ENCODE peak calls at places on chromosomes 4 and X, in five cellular contexts. S is cardiac fibroblast; V is neural crest cell; H is GM23338; X is CD8-positive, alpha-beta T cell. D is an unnamed sample.

GRCh38 chrX:1118572-1119199 is 93.8 kb downstream of the CRLF2 start:
- DNase-seq in V (no peak), H (no peak), X (no peak), S (no peak), D (no peak)

GRCh38 chr4:171715973-171716372 is 97.2 kb upstream of the GALNTL6 start:
- DNase-seq in X (no peak), V (no peak), H (no peak), S (no peak), D (no peak)

GRCh38 chr4:14361084-14361483 is 641.2 kb upstream of the CPEB2 start:
- DNase-seq in H (no peak), X (no peak), S (no peak), V (no peak), D (no peak)

GRCh38 chr4:128787509-128788311 is 21.8 kb upstream of the JADE1 start:
- DNase-seq in V (no peak), H (no peak), S (no peak), X (no peak), D (peak)

GRCh38 chr4:139606600-139607301 is 50.7 kb upstream of the SETD7 start:
- DNase-seq in X (no peak), H (no peak), S (peak), V (no peak), D (peak)

GRCh38 chrX:71650333-71650969 is 16.9 kb upstream of the LOC101059915 start:
- DNase-seq in X (peak), H (no peak), S (peak), V (no peak), D (no peak)

GRCh38 chr4:21013501-21013900 is 313.2 kb downstream of the PACRGL start:
- DNase-seq in X (no peak), H (no peak), V (no peak), S (no peak), D (no peak)

GRCh38 chr4:113810906-113811305 is 49.4 kb upstream of the CAMK2D start:
- DNase-seq in X (no peak), V (no peak), S (peak), H (no peak), D (peak)

GRCh38 chr4:168309781-168310180 is 8.8 kb downstream of the DDX60 start:
- DNase-seq in H (peak), V (no peak), X (no peak), S (no peak), D (no peak)

GRCh38 chr4:100190643-100191600 is 654 bp upstream of the DDIT4L start:
- DNase-seq in V (peak), S (peak), X (no peak), H (peak), D (peak)

GRCh38 chrX:146854281-146854680 is 39.7 kb upstream of the CXorf51A start:
- DNase-seq in V (no peak), S (no peak), X (no peak), H (no peak), D (no peak)

GRCh38 chrX:968391-968790 is 244.1 kb downstream of the CRLF2 start:
- DNase-seq in S (no peak), V (no peak), X (no peak), H (no peak), D (no peak)

GRCh38 chr4:171629737-171630136 is 183.5 kb upstream of the GALNTL6 start:
- DNase-seq in H (peak), V (no peak), X (no peak), S (no peak), D (no peak)

GRCh38 chr4:152536545-152537182 is 772 bp upstream of the FBXW7 start:
- DNase-seq in S (peak), V (no peak), H (peak), X (peak), D (peak)

GRCh38 chr4:164937576-164938270 is 39.7 kb downstream of the TRIM61 start:
- DNase-seq in V (no peak), X (no peak), S (peak), H (peak), D (peak)

GRCh38 chr4:53702334-53703266 is 111.3 kb upstream of the LNX1 start:
- DNase-seq in S (peak), X (no peak), V (peak), H (peak), D (peak)

GRCh38 chr4:180539284-180539683 is 1703.9 kb upstream of the TENM3 start:
- DNase-seq in X (no peak), S (no peak), H (no peak), V (no peak), D (no peak)

GRCh38 chr4:80201326-80202151 is 4.2 kb downstream of the PRDM8 start:
- DNase-seq in S (peak), V (no peak), H (peak), X (peak), D (peak)

GRCh38 chrX:68839771-68840170 is 10.9 kb downstream of the EFNB1 start:
- DNase-seq in S (no peak), X (no peak), V (no peak), H (no peak), D (no peak)

GRCh38 chr4:173609158-173609557 is 79.1 kb upstream of the HAND2 start:
- DNase-seq in H (no peak), X (no peak), V (no peak), S (no peak), D (no peak)

GRCh38 chrX:133561251-133561650 is 146.0 kb upstream of the GPC4 start:
- DNase-seq in X (no peak), V (no peak), H (no peak), S (no peak), D (no peak)

GRCh38 chr4:88672987-88673386 is 24.6 kb downstream of the NAP1L5 start:
- DNase-seq in H (peak), S (peak), V (peak), X (peak), D (peak)

GRCh38 chr4:26858035-26858918 is 2.4 kb upstream of the STIM2 start:
- DNase-seq in S (no peak), X (no peak), V (no peak), H (no peak), D (no peak)

GRCh38 chr4:183171484-183172267 is 72.6 kb downstream of the WWC2 start:
- DNase-seq in S (peak), V (no peak), X (no peak), H (no peak), D (peak)

GRCh38 chr4:33831667-33832066 is 2412.6 kb downstream of the ARAP2 start:
- DNase-seq in X (no peak), H (no peak), S (peak), V (no peak), D (peak)

GRCh38 chrX:20515841-20516461 is 249.2 kb upstream of the RPS6KA3 start:
- DNase-seq in H (no peak), X (no peak), S (peak), V (no peak), D (peak)

GRCh38 chrX:24226176-24226575 is 76.6 kb downstream of the ZFX start:
- DNase-seq in X (no peak), H (no peak), S (no peak), V (no peak), D (no peak)

GRCh38 chr4:129821963-129822362 is 726.0 kb downstream of the C4orf33 start:
- DNase-seq in V (no peak), H (no peak), X (no peak), S (no peak), D (peak)

GRCh38 chrX:56397636-56398035 is 165.5 kb downstream of the KLF8 start:
- DNase-seq in V (no peak), H (no peak), S (no peak), X (no peak), D (no peak)

GRCh38 chrX:96480081-96480480 is 204.6 kb upstream of the DIAPH2 start:
- DNase-seq in S (peak), X (no peak), V (no peak), H (no peak), D (peak)

GRCh38 chr4:125097729-125098128 is 217.0 kb upstream of the FAT4 start:
- DNase-seq in X (no peak), V (no peak), H (no peak), S (no peak), D (no peak)

GRCh38 chr4:150038335-150039076 is 39.7 kb upstream of the DCLK2 start:
- DNase-seq in H (no peak), S (no peak), X (no peak), V (no peak), D (no peak)

GRCh38 chr4:33882246-33882990 is 2361.9 kb downstream of the ARAP2 start:
- DNase-seq in H (no peak), S (peak), X (no peak), V (no peak), D (peak)

GRCh38 chrX:91039777-91040176 is 394.9 kb upstream of the PABPC5 start:
- DNase-seq in H (no peak), V (no peak), S (no peak), X (no peak), D (no peak)

GRCh38 chrX:12673487-12673886 is 117.7 kb upstream of the PRPS2 start:
- DNase-seq in H (no peak), X (no peak), S (peak), V (no peak), D (no peak)

GRCh38 chr4:85445058-85445639 is 29.8 kb upstream of the ARHGAP24 start:
- DNase-seq in S (no peak), X (no peak), V (no peak), H (no peak), D (no peak)

GRCh38 chr4:185219551-185220344 is 10.3 kb downstream of the SNX25 start:
- DNase-seq in H (no peak), V (no peak), X (no peak), S (peak), D (peak)

DNA sequence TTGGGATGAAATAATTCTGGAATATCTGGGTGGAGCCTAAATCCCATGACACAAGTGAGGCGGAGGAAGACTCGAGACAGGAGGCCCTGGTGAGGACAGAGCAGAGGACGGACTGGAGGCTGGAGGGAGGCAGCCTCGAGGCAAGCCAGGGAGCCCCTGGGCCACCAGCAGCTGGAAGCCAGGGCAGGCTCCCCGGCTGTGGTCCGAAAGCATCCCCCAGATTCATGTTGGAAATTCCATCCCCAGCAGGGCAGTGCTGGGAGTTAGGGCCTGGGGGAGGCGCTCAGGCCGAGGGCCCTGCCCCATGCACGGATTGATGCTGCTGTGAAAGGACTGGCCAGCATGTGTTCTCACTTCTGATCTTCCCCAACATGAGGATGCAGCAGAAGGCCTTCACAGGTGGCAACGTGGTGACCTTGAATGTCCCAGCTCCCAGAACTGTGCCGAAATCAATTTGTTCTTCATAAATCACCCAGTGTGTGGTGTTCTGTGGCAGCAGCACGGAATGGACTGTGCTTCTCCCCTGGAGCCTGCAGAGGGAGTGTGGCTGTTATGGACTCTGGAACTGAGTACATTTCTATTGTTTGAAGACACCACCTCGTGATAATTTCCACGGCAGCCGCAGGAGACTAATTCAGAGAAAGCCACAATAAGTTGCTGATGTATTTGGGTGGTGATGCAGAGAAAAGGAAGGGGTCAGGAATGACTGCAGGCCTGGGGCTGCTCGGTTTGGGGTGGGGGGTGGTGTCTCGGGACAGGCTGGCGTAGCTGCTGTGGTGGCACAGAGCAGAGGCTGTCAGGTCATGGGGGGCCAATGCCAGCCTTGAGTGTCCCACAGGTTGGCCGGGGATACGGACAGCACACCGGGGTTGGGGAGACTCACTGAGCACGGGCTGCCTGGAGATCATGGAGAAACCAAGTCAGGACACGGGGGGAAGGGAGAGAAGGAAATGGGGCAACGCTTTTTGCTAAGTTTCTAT is 56.9 kb downstream of the PCGF3 start:
- DNase-seq in X (no peak), S (peak), V (no peak), H (no peak), D (peak)
- TF ChIP-seq CTCF in X (no peak), S (peak), V (peak), H (peak), D (peak)

GRCh38 chr4:102431608-102431961 is 69.6 kb upstream of the NFKB1 start:
- DNase-seq in X (no peak), S (no peak), H (no peak), V (no peak), D (no peak)
- TF ChIP-seq CTCF in X (peak), S (no peak), H (no peak), V (no peak), D (no peak)

GRCh38 chr4:3073158-3074077 is 920 bp downstream of the HTT-AS start:
- DNase-seq in H (peak), S (no peak), V (peak), X (peak), D (no peak)
- TF ChIP-seq CTCF in H (no peak), S (peak), V (no peak), X (no peak), D (no peak)

DNA sequence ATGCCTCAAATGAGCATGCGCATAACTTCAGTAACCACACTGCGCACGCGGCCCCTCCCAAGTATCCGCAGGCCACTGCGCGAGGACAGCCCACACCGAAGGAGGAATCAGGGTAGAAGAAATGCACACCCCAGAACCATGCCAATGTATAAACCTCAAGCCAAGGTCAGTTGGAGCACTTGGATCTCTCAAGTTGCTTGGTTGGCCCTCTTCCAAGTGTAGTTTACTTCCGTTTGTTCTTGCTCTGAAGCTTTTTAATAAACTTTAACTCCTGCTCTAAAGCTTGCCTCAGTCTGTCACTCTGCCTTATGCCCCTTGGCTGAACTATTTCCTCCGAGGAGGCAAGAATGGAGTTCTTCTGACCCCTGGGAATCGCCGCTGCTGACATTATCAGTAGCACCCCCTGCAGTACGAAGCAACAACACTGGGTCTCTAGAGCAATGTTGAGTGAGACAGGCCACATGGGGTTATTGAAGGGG is 22.0 kb upstream of the SPINK2 start:
- DNase-seq in S (no peak), V (no peak), H (peak), X (no peak), D (no peak)
- TF ChIP-seq CTCF in S (no peak), V (no peak), H (peak), X (no peak), D (no peak)

GRCh38 chrX:110989447-110989846 is 106.5 kb upstream of the PAK3 start:
- DNase-seq in X (no peak), S (no peak), H (no peak), V (no peak), D (no peak)

GRCh38 chrX:110983024-110983423 is 113.0 kb upstream of the PAK3 start:
- DNase-seq in V (no peak), S (no peak), X (no peak), H (no peak), D (no peak)

GRCh38 chrX:110989869-110990268 is 106.1 kb upstream of the PAK3 start:
- DNase-seq in H (no peak), V (no peak), X (no peak), S (no peak), D (no peak)

GRCh38 chrX:110985470-110985869 is 110.5 kb upstream of the PAK3 start:
- DNase-seq in H (no peak), V (no peak), S (no peak), X (no peak), D (no peak)

DNA sequence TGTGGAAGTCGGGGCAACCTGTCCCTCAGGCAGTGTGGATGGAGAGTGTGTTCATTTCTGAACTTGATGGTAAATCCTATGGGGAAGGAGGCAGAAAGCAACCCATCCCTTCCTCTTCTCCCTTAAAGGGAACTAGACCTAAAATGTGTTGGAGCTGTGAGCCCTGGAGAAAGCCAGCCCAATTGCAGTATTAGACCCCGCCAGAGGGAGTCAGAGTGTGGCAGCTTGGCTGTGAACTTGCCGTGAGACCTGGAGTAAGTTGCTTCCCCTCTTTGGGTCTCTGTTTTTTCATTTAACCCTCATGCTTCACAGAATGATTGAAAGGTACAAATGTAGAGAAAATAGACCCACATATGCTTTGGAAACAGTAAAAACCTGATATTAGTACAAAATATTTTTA is 108.7 kb upstream of the PAK3 start:
- DNase-seq in H (peak), V (no peak), X (no peak), S (no peak), D (no peak)
- TF ChIP-seq CTCF in H (no peak), V (peak), X (no peak), S (no peak), D (peak)

GRCh38 chr4:52670121-52670520 is 11.0 kb upstream of the USP46 start:
- DNase-seq in X (no peak), V (no peak), S (no peak), H (no peak), D (no peak)

GRCh38 chr4:52665592-52665991 is 6.5 kb upstream of the USP46 start:
- DNase-seq in S (peak), H (peak), V (no peak), X (no peak), D (no peak)

GRCh38 chr4:52670739-52671138 is 11.6 kb upstream of the USP46 start:
- DNase-seq in S (no peak), H (no peak), X (no peak), V (no peak), D (no peak)
- TF ChIP-seq CTCF in S (no peak), H (peak), X (no peak), V (no peak), D (peak)

GRCh38 chrX:86806786-86807185 is 658.5 kb downstream of the DACH2 start:
- DNase-seq in V (peak), S (peak), X (no peak), H (peak), D (peak)
- TF ChIP-seq CTCF in V (peak), S (peak), X (no peak), H (peak), D (peak)